ENCODE peak calls at places on chromosome 4, in four cellular contexts. L is AG08395, H is HCEC 1CT, F is Kasumi-1. B is an unnamed sample.

GRCh38 chr4:112898357-112899141 is 150.9 kb upstream of the ANK2 start:
- DNase-seq in L (peak), H (no peak), F (no peak), B (no peak)

GRCh38 chr4:76531597-76531996 is 96.6 kb downstream of the SHROOM3 start:
- DNase-seq in L (no peak), H (no peak), F (no peak), B (no peak)

GRCh38 chr4:6777636-6778281 is 4.8 kb upstream of the KIAA0232 start:
- DNase-seq in L (no peak), H (no peak), F (peak), B (no peak)

GRCh38 chr4:185276036-185276435 is 66.6 kb downstream of the SNX25 start:
- DNase-seq in L (peak), H (peak), F (no peak), B (no peak)

GRCh38 chr4:7539659-7540058 is 104.9 kb upstream of the PSAPL1 start:
- DNase-seq in L (no peak), H (no peak), F (no peak), B (no peak)

GRCh38 chr4:82620126-82620525 is 58.3 kb upstream of the TMEM150C start:
- DNase-seq in L (no peak), H (no peak), F (no peak), B (no peak)

GRCh38 chr4:186216465-186217024 is 10.8 kb upstream of the KLKB1 start:
- DNase-seq in L (no peak), H (no peak), F (no peak), B (no peak)

GRCh38 chr4:118898684-118899138 is 10.1 kb downstream of the SYNPO2 start:
- DNase-seq in L (no peak), H (no peak), F (no peak), B (no peak)

GRCh38 chr4:71456841-71457240 is 118.0 kb downstream of the SLC4A4 start:
- DNase-seq in L (peak), H (peak), F (no peak), B (no peak)

GRCh38 chr4:122911588-122911987 is 10.8 kb downstream of the NUDT6 start:
- DNase-seq in L (no peak), H (no peak), F (no peak), B (no peak)

GRCh38 chr4:139575072-139575471 is 19.1 kb upstream of the SETD7 start:
- DNase-seq in L (no peak), H (no peak), F (no peak), B (no peak)

GRCh38 chr4:38601244-38601915 is 62.6 kb upstream of the KLF3 start:
- DNase-seq in L (no peak), H (peak), F (no peak), B (no peak)

GRCh38 chr4:629636-629915 is 4.2 kb downstream of the PDE6B start:
- DNase-seq in L (no peak), H (no peak), F (no peak), B (no peak)

GRCh38 chr4:38782452-38783108 is at the start of gene TLR10:
- DNase-seq in L (peak), H (no peak), F (peak), B (no peak)

GRCh38 chr4:178894126-178894525 is 1451.9 kb upstream of the AGA start:
- DNase-seq in L (no peak), H (no peak), F (no peak), B (no peak)

GRCh38 chr4:8473198-8473919 is 32.8 kb downstream of the TRMT44 start:
- DNase-seq in L (no peak), H (no peak), F (no peak), B (no peak)

GRCh38 chr4:148041606-148042324 is 309.9 kb downstream of the ARHGAP10 start:
- DNase-seq in L (no peak), H (no peak), F (no peak), B (no peak)

GRCh38 chr4:68490826-68491457 is 43.7 kb downstream of the TMPRSS11E start:
- DNase-seq in L (no peak), H (no peak), F (no peak), B (no peak)

GRCh38 chr4:69308634-69309033 is 28.4 kb downstream of the UGT2B28 start:
- DNase-seq in L (no peak), H (no peak), F (no peak), B (no peak)

GRCh38 chr4:98481167-98481566 is 177.2 kb downstream of the TSPAN5 start:
- DNase-seq in L (no peak), H (no peak), F (no peak), B (no peak)

GRCh38 chr4:165788686-165789463 is 84.2 kb upstream of the TLL1 start:
- DNase-seq in L (no peak), H (no peak), F (no peak), B (no peak)

GRCh38 chr4:53905281-53905934 is 159.0 kb downstream of the CHIC2 start:
- DNase-seq in L (no peak), H (no peak), F (no peak), B (no peak)

GRCh38 chr4:73434311-73434710 is 1.7 kb upstream of the AFP start:
- DNase-seq in L (peak), H (peak), F (peak), B (no peak)

GRCh38 chr4:181643466-181643865 is 599.7 kb upstream of the TENM3 start:
- DNase-seq in L (no peak), H (no peak), F (no peak), B (no peak)

GRCh38 chr4:105594094-105595010 is 41.9 kb downstream of the ARHGEF38 start:
- DNase-seq in L (no peak), H (no peak), F (no peak), B (no peak)